ENCODE peak calls at places on chromosomes 1 and 21, in five cellular contexts. One of them, this sample, is unnamed.

GRCh38 chr1:918843-919242 is 4.9 kb upstream of the SAMD11 start:
- DNase-seq in fibroblast of lung: no peak
- DNase-seq in astrocyte: no peak
- DNase-seq in lower lobe of right lung: no peak
- DNase-seq in breast epithelium: no peak
- DNase-seq in this sample: no peak

GRCh38 chr1:156506450-156506849 is 5.9 kb upstream of the MEF2D start:
- DNase-seq in fibroblast of lung: no peak
- DNase-seq in astrocyte: no peak
- DNase-seq in lower lobe of right lung: no peak
- DNase-seq in breast epithelium: no peak
- DNase-seq in this sample: no peak

GRCh38 chr1:26785611-26786436 is 1.9 kb upstream of the PIGV start:
- DNase-seq in fibroblast of lung: peak
- DNase-seq in astrocyte: peak
- DNase-seq in lower lobe of right lung: no peak
- DNase-seq in breast epithelium: no peak
- DNase-seq in this sample: no peak

GRCh38 chr1:198465201-198466144 is 75.0 kb downstream of the ATP6V1G3 start:
- DNase-seq in fibroblast of lung: peak
- DNase-seq in astrocyte: peak
- DNase-seq in lower lobe of right lung: no peak
- DNase-seq in breast epithelium: no peak
- DNase-seq in this sample: no peak

GRCh38 chr1:78797108-78797781 is 147.6 kb downstream of the IFI44 start:
- DNase-seq in fibroblast of lung: no peak
- DNase-seq in astrocyte: no peak
- DNase-seq in lower lobe of right lung: no peak
- DNase-seq in breast epithelium: no peak
- DNase-seq in this sample: no peak

GRCh38 chr1:44108241-44108640 is 10.4 kb upstream of the KLF17 start:
- DNase-seq in fibroblast of lung: peak
- DNase-seq in astrocyte: peak
- DNase-seq in lower lobe of right lung: no peak
- DNase-seq in breast epithelium: no peak
- DNase-seq in this sample: no peak

GRCh38 chr1:53295295-53295694 is 32.6 kb downstream of the LRP8 start:
- DNase-seq in fibroblast of lung: no peak
- DNase-seq in astrocyte: no peak
- DNase-seq in lower lobe of right lung: no peak
- DNase-seq in breast epithelium: no peak
- DNase-seq in this sample: no peak

GRCh38 chr1:83694449-83694848 is 304.5 kb downstream of the TTLL7 start:
- DNase-seq in fibroblast of lung: no peak
- DNase-seq in astrocyte: no peak
- DNase-seq in lower lobe of right lung: no peak
- DNase-seq in breast epithelium: no peak
- DNase-seq in this sample: no peak

GRCh38 chr1:62294211-62294610 is 25.0 kb downstream of the KANK4 start:
- DNase-seq in fibroblast of lung: peak
- DNase-seq in astrocyte: no peak
- DNase-seq in lower lobe of right lung: no peak
- DNase-seq in breast epithelium: no peak
- DNase-seq in this sample: no peak

GRCh38 chr1:24949331-24949881 is 19.3 kb upstream of the RUNX3 start:
- DNase-seq in fibroblast of lung: peak
- DNase-seq in astrocyte: peak
- DNase-seq in lower lobe of right lung: no peak
- DNase-seq in breast epithelium: no peak
- DNase-seq in this sample: no peak

GRCh38 chr1:201348211-201348566 is 29.3 kb downstream of the TNNT2 start:
- DNase-seq in fibroblast of lung: peak
- DNase-seq in astrocyte: peak
- DNase-seq in lower lobe of right lung: peak
- DNase-seq in breast epithelium: no peak
- DNase-seq in this sample: no peak

DNA sequence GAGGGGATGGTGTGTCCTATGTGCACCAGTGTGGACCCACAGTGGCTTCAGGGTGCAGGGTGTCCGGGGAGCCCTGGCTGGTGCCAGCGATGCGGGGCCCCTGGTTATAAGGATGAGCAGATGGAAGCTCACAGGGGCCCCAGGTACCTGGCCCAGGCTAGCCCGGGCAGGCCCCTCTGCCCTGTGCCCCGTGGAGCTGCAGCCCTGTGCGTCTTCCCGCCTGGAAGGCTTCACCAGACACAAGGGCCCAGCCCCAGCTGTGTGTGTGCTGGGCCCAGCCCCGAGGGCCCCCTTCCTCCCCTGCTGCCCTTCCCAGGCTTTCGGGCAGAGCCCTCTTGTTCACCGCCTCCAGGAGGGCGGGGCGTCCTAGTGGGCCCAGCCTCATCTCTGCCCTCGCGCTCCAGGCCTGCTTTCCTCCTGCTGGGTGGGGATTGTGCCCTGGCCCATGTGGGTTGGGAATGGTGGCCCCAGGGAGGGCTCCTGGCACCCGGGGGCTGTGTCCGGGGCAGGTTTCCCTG is 15.9 kb downstream of the PFKL start:
- DNase-seq in fibroblast of lung: no peak
- DNase-seq in astrocyte: no peak
- DNase-seq in lower lobe of right lung: no peak
- DNase-seq in breast epithelium: no peak
- DNase-seq in this sample: no peak
- H3K27ac ChIP-seq in fibroblast of lung: no peak
- H3K27ac ChIP-seq in astrocyte: no peak
- H3K27ac ChIP-seq in lower lobe of right lung: no peak
- H3K27ac ChIP-seq in breast epithelium: no peak
- H3K27ac ChIP-seq in this sample: no peak

GRCh38 chr1:33348194-33348593 is 27.3 kb upstream of the A3GALT2 start:
- DNase-seq in fibroblast of lung: peak
- DNase-seq in astrocyte: peak
- DNase-seq in lower lobe of right lung: no peak
- DNase-seq in breast epithelium: no peak
- DNase-seq in this sample: no peak
- H3K27ac ChIP-seq in fibroblast of lung: peak
- H3K27ac ChIP-seq in astrocyte: peak
- H3K27ac ChIP-seq in lower lobe of right lung: peak
- H3K27ac ChIP-seq in breast epithelium: peak
- H3K27ac ChIP-seq in this sample: peak

GRCh38 chr1:107515702-107516101 is 374.9 kb downstream of the NTNG1 start:
- DNase-seq in fibroblast of lung: no peak
- DNase-seq in astrocyte: no peak
- DNase-seq in lower lobe of right lung: no peak
- DNase-seq in breast epithelium: no peak
- DNase-seq in this sample: no peak
- H3K27ac ChIP-seq in fibroblast of lung: no peak
- H3K27ac ChIP-seq in astrocyte: no peak
- H3K27ac ChIP-seq in lower lobe of right lung: no peak
- H3K27ac ChIP-seq in breast epithelium: no peak
- H3K27ac ChIP-seq in this sample: no peak

GRCh38 chr1:2300004-2300771 is 72.1 kb downstream of the SKI start:
- DNase-seq in fibroblast of lung: no peak
- DNase-seq in astrocyte: no peak
- DNase-seq in lower lobe of right lung: no peak
- DNase-seq in breast epithelium: no peak
- DNase-seq in this sample: no peak

GRCh38 chr1:2297246-2298011 is 69.3 kb downstream of the SKI start:
- DNase-seq in fibroblast of lung: no peak
- DNase-seq in astrocyte: no peak
- DNase-seq in lower lobe of right lung: no peak
- DNase-seq in breast epithelium: no peak
- DNase-seq in this sample: no peak

GRCh38 chr1:2301607-2302291 is 73.6 kb downstream of the SKI start:
- DNase-seq in fibroblast of lung: no peak
- DNase-seq in astrocyte: no peak
- DNase-seq in lower lobe of right lung: no peak
- DNase-seq in breast epithelium: no peak
- DNase-seq in this sample: no peak

GRCh38 chr1:2300851-2301606 is 72.9 kb downstream of the SKI start:
- DNase-seq in fibroblast of lung: peak
- DNase-seq in astrocyte: no peak
- DNase-seq in lower lobe of right lung: peak
- DNase-seq in breast epithelium: no peak
- DNase-seq in this sample: no peak

GRCh38 chr1:2298685-2299673 is 70.9 kb downstream of the SKI start:
- DNase-seq in fibroblast of lung: peak
- DNase-seq in astrocyte: no peak
- DNase-seq in lower lobe of right lung: peak
- DNase-seq in breast epithelium: no peak
- DNase-seq in this sample: no peak
- H3K27ac ChIP-seq in fibroblast of lung: peak
- H3K27ac ChIP-seq in astrocyte: no peak
- H3K27ac ChIP-seq in lower lobe of right lung: peak
- H3K27ac ChIP-seq in breast epithelium: peak
- H3K27ac ChIP-seq in this sample: no peak

GRCh38 chr1:169137357-169137756 is 30.9 kb downstream of the ATP1B1 start:
- DNase-seq in fibroblast of lung: no peak
- DNase-seq in astrocyte: no peak
- DNase-seq in lower lobe of right lung: no peak
- DNase-seq in breast epithelium: no peak
- DNase-seq in this sample: no peak

GRCh38 chr1:169132512-169133227 is 26.2 kb downstream of the ATP1B1 start:
- DNase-seq in fibroblast of lung: no peak
- DNase-seq in astrocyte: no peak
- DNase-seq in lower lobe of right lung: no peak
- DNase-seq in breast epithelium: no peak
- DNase-seq in this sample: no peak

GRCh38 chr1:169133228-169133576 is 26.7 kb downstream of the ATP1B1 start:
- DNase-seq in fibroblast of lung: no peak
- DNase-seq in astrocyte: no peak
- DNase-seq in lower lobe of right lung: no peak
- DNase-seq in breast epithelium: no peak
- DNase-seq in this sample: no peak

GRCh38 chr1:169130683-169131082 is 24.2 kb downstream of the ATP1B1 start:
- DNase-seq in fibroblast of lung: no peak
- DNase-seq in astrocyte: no peak
- DNase-seq in lower lobe of right lung: no peak
- DNase-seq in breast epithelium: no peak
- DNase-seq in this sample: no peak

GRCh38 chr1:169133801-169134558 is 27.5 kb downstream of the ATP1B1 start:
- DNase-seq in fibroblast of lung: peak
- DNase-seq in astrocyte: no peak
- DNase-seq in lower lobe of right lung: no peak
- DNase-seq in breast epithelium: no peak
- DNase-seq in this sample: no peak
- H3K27ac ChIP-seq in fibroblast of lung: no peak
- H3K27ac ChIP-seq in astrocyte: no peak
- H3K27ac ChIP-seq in lower lobe of right lung: no peak
- H3K27ac ChIP-seq in breast epithelium: peak
- H3K27ac ChIP-seq in this sample: no peak

This sample was measured in caudate nucleus.